ENCODE peak calls at places on chromosomes 6 and 20, in ten cellular contexts. One of them, this sample, is unnamed.

GRCh38 chr20:40961176-40961575 is 67.4 kb upstream of the TOP1 start:
- DNase-seq in GM12891: no peak
- DNase-seq in HepG2: no peak
- DNase-seq in upper lobe of left lung: no peak
- DNase-seq in GM12892: no peak
- DNase-seq in esophagus muscularis mucosa: peak
- DNase-seq in suprapubic skin: no peak
- DNase-seq in prostate gland: no peak
- DNase-seq in stomach: peak
- DNase-seq in GM12878: no peak
- DNase-seq in this sample: peak

GRCh38 chr6:139977887-139978332 is 603.5 kb upstream of the CITED2 start:
- DNase-seq in GM12891: no peak
- DNase-seq in HepG2: peak
- DNase-seq in upper lobe of left lung: no peak
- DNase-seq in GM12892: no peak
- DNase-seq in esophagus muscularis mucosa: no peak
- DNase-seq in suprapubic skin: no peak
- DNase-seq in prostate gland: peak
- DNase-seq in stomach: no peak
- DNase-seq in GM12878: no peak
- DNase-seq in this sample: no peak

GRCh38 chr6:99495466-99495865 is 19.8 kb downstream of the USP45 start:
- DNase-seq in GM12891: no peak
- DNase-seq in HepG2: no peak
- DNase-seq in upper lobe of left lung: no peak
- DNase-seq in GM12892: no peak
- DNase-seq in esophagus muscularis mucosa: no peak
- DNase-seq in suprapubic skin: no peak
- DNase-seq in prostate gland: no peak
- DNase-seq in stomach: no peak
- DNase-seq in GM12878: no peak
- DNase-seq in this sample: no peak

GRCh38 chr6:39553811-39554802 is 171.1 kb downstream of the KIF6 start:
- DNase-seq in GM12891: no peak
- DNase-seq in HepG2: no peak
- DNase-seq in upper lobe of left lung: no peak
- DNase-seq in GM12892: no peak
- DNase-seq in esophagus muscularis mucosa: no peak
- DNase-seq in suprapubic skin: no peak
- DNase-seq in prostate gland: no peak
- DNase-seq in stomach: no peak
- DNase-seq in GM12878: no peak
- DNase-seq in this sample: no peak

GRCh38 chr20:1866834-1867233 is 28.4 kb upstream of the SIRPA start:
- DNase-seq in GM12891: no peak
- DNase-seq in HepG2: peak
- DNase-seq in upper lobe of left lung: no peak
- DNase-seq in GM12892: no peak
- DNase-seq in esophagus muscularis mucosa: no peak
- DNase-seq in suprapubic skin: no peak
- DNase-seq in prostate gland: no peak
- DNase-seq in stomach: no peak
- DNase-seq in GM12878: no peak
- DNase-seq in this sample: no peak

GRCh38 chr20:60066438-60066823 is 108.2 kb downstream of the CDH26 start:
- DNase-seq in GM12891: no peak
- DNase-seq in HepG2: no peak
- DNase-seq in upper lobe of left lung: no peak
- DNase-seq in GM12892: no peak
- DNase-seq in esophagus muscularis mucosa: no peak
- DNase-seq in suprapubic skin: no peak
- DNase-seq in prostate gland: no peak
- DNase-seq in stomach: no peak
- DNase-seq in GM12878: no peak
- DNase-seq in this sample: no peak

GRCh38 chr6:81911446-81911845 is 159.0 kb upstream of the TENT5A start:
- DNase-seq in GM12891: no peak
- DNase-seq in HepG2: no peak
- DNase-seq in upper lobe of left lung: no peak
- DNase-seq in GM12892: no peak
- DNase-seq in esophagus muscularis mucosa: no peak
- DNase-seq in suprapubic skin: no peak
- DNase-seq in prostate gland: no peak
- DNase-seq in stomach: no peak
- DNase-seq in GM12878: no peak
- DNase-seq in this sample: no peak

GRCh38 chr20:48406462-48407235 is 421.1 kb downstream of the PREX1 start:
- DNase-seq in GM12891: no peak
- DNase-seq in HepG2: no peak
- DNase-seq in upper lobe of left lung: no peak
- DNase-seq in GM12892: no peak
- DNase-seq in esophagus muscularis mucosa: no peak
- DNase-seq in suprapubic skin: no peak
- DNase-seq in prostate gland: no peak
- DNase-seq in stomach: no peak
- DNase-seq in GM12878: no peak
- DNase-seq in this sample: no peak

GRCh38 chr20:9903048-9903651 is 64.3 kb upstream of the PAK5 start:
- DNase-seq in GM12891: no peak
- DNase-seq in HepG2: peak
- DNase-seq in upper lobe of left lung: no peak
- DNase-seq in GM12892: no peak
- DNase-seq in esophagus muscularis mucosa: no peak
- DNase-seq in suprapubic skin: no peak
- DNase-seq in prostate gland: no peak
- DNase-seq in stomach: no peak
- DNase-seq in GM12878: no peak
- DNase-seq in this sample: no peak

GRCh38 chr6:158057213-158057987 is 75.7 kb downstream of the SYNJ2 start:
- DNase-seq in GM12891: no peak
- DNase-seq in HepG2: no peak
- DNase-seq in upper lobe of left lung: no peak
- DNase-seq in GM12892: no peak
- DNase-seq in esophagus muscularis mucosa: no peak
- DNase-seq in suprapubic skin: no peak
- DNase-seq in prostate gland: no peak
- DNase-seq in stomach: no peak
- DNase-seq in GM12878: no peak
- DNase-seq in this sample: no peak

GRCh38 chr6:26121141-26122004 is 34.1 kb downstream of the HFE start:
- DNase-seq in GM12891: no peak
- DNase-seq in HepG2: peak
- DNase-seq in upper lobe of left lung: no peak
- DNase-seq in GM12892: no peak
- DNase-seq in esophagus muscularis mucosa: no peak
- DNase-seq in suprapubic skin: no peak
- DNase-seq in prostate gland: no peak
- DNase-seq in stomach: no peak
- DNase-seq in GM12878: no peak
- DNase-seq in this sample: no peak

GRCh38 chr20:32078777-32079176 is 26.7 kb downstream of the HCK start:
- DNase-seq in GM12891: no peak
- DNase-seq in HepG2: no peak
- DNase-seq in upper lobe of left lung: no peak
- DNase-seq in GM12892: no peak
- DNase-seq in esophagus muscularis mucosa: no peak
- DNase-seq in suprapubic skin: no peak
- DNase-seq in prostate gland: no peak
- DNase-seq in stomach: no peak
- DNase-seq in GM12878: no peak
- DNase-seq in this sample: no peak

GRCh38 chr6:117600008-117600743 is 2.1 kb downstream of the GOPC start:
- DNase-seq in GM12891: no peak
- DNase-seq in HepG2: no peak
- DNase-seq in upper lobe of left lung: no peak
- DNase-seq in GM12892: no peak
- DNase-seq in esophagus muscularis mucosa: no peak
- DNase-seq in suprapubic skin: no peak
- DNase-seq in prostate gland: no peak
- DNase-seq in stomach: no peak
- DNase-seq in GM12878: no peak
- DNase-seq in this sample: no peak

GRCh38 chr20:2507875-2508630 is 662 bp downstream of the ZNF343 start:
- DNase-seq in GM12891: peak
- DNase-seq in HepG2: peak
- DNase-seq in upper lobe of left lung: no peak
- DNase-seq in GM12892: no peak
- DNase-seq in esophagus muscularis mucosa: peak
- DNase-seq in suprapubic skin: no peak
- DNase-seq in prostate gland: no peak
- DNase-seq in stomach: peak
- DNase-seq in GM12878: no peak
- DNase-seq in this sample: no peak

GRCh38 chr20:1273366-1273765 is 7.3 kb downstream of the SNPH start:
- DNase-seq in GM12891: no peak
- DNase-seq in HepG2: no peak
- DNase-seq in upper lobe of left lung: no peak
- DNase-seq in GM12892: no peak
- DNase-seq in esophagus muscularis mucosa: peak
- DNase-seq in suprapubic skin: no peak
- DNase-seq in prostate gland: no peak
- DNase-seq in stomach: no peak
- DNase-seq in GM12878: no peak
- DNase-seq in this sample: no peak

GRCh38 chr6:18115356-18115755 is 7.1 kb downstream of the NHLRC1 start:
- DNase-seq in GM12891: no peak
- DNase-seq in HepG2: no peak
- DNase-seq in upper lobe of left lung: no peak
- DNase-seq in GM12892: no peak
- DNase-seq in esophagus muscularis mucosa: no peak
- DNase-seq in suprapubic skin: no peak
- DNase-seq in prostate gland: no peak
- DNase-seq in stomach: no peak
- DNase-seq in GM12878: no peak
- DNase-seq in this sample: no peak

GRCh38 chr6:32074996-32075532 is 34.1 kb downstream of the TNXB start:
- DNase-seq in GM12891: no peak
- DNase-seq in HepG2: no peak
- DNase-seq in upper lobe of left lung: no peak
- DNase-seq in GM12892: no peak
- DNase-seq in esophagus muscularis mucosa: no peak
- DNase-seq in suprapubic skin: no peak
- DNase-seq in prostate gland: no peak
- DNase-seq in stomach: no peak
- DNase-seq in GM12878: no peak
- DNase-seq in this sample: no peak

GRCh38 chr6:53728570-53729194 is 63.1 kb upstream of the KLHL31 start:
- DNase-seq in GM12891: peak
- DNase-seq in HepG2: peak
- DNase-seq in upper lobe of left lung: no peak
- DNase-seq in GM12892: peak
- DNase-seq in esophagus muscularis mucosa: no peak
- DNase-seq in suprapubic skin: no peak
- DNase-seq in prostate gland: peak
- DNase-seq in stomach: peak
- DNase-seq in GM12878: no peak
- DNase-seq in this sample: no peak

GRCh38 chr6:167227984-167228383 is 63.1 kb upstream of the UNC93A start:
- DNase-seq in GM12891: no peak
- DNase-seq in HepG2: no peak
- DNase-seq in upper lobe of left lung: no peak
- DNase-seq in GM12892: no peak
- DNase-seq in esophagus muscularis mucosa: no peak
- DNase-seq in suprapubic skin: no peak
- DNase-seq in prostate gland: no peak
- DNase-seq in stomach: no peak
- DNase-seq in GM12878: no peak
- DNase-seq in this sample: no peak
- TF ChIP-seq POLR2AphosphoS5 in GM12891: no peak
- TF ChIP-seq POLR2AphosphoS5 in HepG2: no peak
- TF ChIP-seq POLR2AphosphoS5 in upper lobe of left lung: no peak
- TF ChIP-seq POLR2AphosphoS5 in GM12892: no peak
- TF ChIP-seq POLR2AphosphoS5 in esophagus muscularis mucosa: no peak
- TF ChIP-seq POLR2AphosphoS5 in suprapubic skin: no peak
- TF ChIP-seq POLR2AphosphoS5 in prostate gland: no peak
- TF ChIP-seq POLR2AphosphoS5 in stomach: no peak
- TF ChIP-seq POLR2AphosphoS5 in GM12878: no peak
- TF ChIP-seq POLR2AphosphoS5 in this sample: no peak

GRCh38 chr6:37784585-37784967 is 35.0 kb upstream of the ZFAND3 start:
- DNase-seq in GM12891: no peak
- DNase-seq in HepG2: no peak
- DNase-seq in upper lobe of left lung: no peak
- DNase-seq in GM12892: no peak
- DNase-seq in esophagus muscularis mucosa: no peak
- DNase-seq in suprapubic skin: no peak
- DNase-seq in prostate gland: no peak
- DNase-seq in stomach: no peak
- DNase-seq in GM12878: no peak
- DNase-seq in this sample: no peak
- TF ChIP-seq POLR2A in GM12891: no peak
- TF ChIP-seq POLR2A in HepG2: no peak
- TF ChIP-seq POLR2A in upper lobe of left lung: no peak
- TF ChIP-seq POLR2A in GM12892: no peak
- TF ChIP-seq POLR2A in esophagus muscularis mucosa: no peak
- TF ChIP-seq POLR2A in suprapubic skin: no peak
- TF ChIP-seq POLR2A in prostate gland: no peak
- TF ChIP-seq POLR2A in stomach: no peak
- TF ChIP-seq POLR2A in GM12878: no peak
- TF ChIP-seq POLR2A in this sample: no peak

DNA sequence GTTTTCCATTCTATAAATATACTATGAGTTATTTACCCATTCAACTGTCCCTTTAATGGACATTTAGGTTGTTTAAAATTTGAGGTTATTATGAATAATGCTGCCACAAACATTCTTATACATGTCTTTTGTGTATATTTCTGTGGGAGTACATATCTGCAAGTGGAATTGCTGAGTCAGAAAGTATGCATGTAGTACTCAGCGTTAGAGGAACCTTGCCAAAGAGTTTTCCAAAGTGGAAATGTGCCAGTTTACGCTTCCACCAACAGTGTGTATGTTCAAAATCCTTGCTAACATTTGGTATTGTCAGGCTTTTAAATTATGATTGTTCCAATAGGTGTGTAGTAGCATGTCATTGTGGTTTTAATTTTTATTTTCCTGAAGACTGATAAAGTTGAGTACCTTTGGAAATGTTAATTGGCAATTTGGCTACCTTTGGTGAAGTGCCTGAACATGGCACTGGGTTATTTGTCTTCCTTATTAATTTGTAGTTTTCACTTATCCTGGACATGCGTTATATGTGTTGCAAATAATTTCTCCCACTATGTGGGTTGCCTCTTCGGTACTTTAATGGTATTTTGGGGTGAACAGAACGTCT is 341.2 kb downstream of the CD83 start:
- DNase-seq in GM12891: no peak
- DNase-seq in HepG2: no peak
- DNase-seq in upper lobe of left lung: no peak
- DNase-seq in GM12892: no peak
- DNase-seq in esophagus muscularis mucosa: no peak
- DNase-seq in suprapubic skin: no peak
- DNase-seq in prostate gland: no peak
- DNase-seq in stomach: peak
- DNase-seq in GM12878: no peak
- DNase-seq in this sample: no peak
- TF ChIP-seq POLR2AphosphoS5 in GM12891: no peak
- TF ChIP-seq POLR2AphosphoS5 in HepG2: no peak
- TF ChIP-seq POLR2AphosphoS5 in upper lobe of left lung: no peak
- TF ChIP-seq POLR2AphosphoS5 in GM12892: no peak
- TF ChIP-seq POLR2AphosphoS5 in esophagus muscularis mucosa: no peak
- TF ChIP-seq POLR2AphosphoS5 in suprapubic skin: no peak
- TF ChIP-seq POLR2AphosphoS5 in prostate gland: no peak
- TF ChIP-seq POLR2AphosphoS5 in stomach: peak
- TF ChIP-seq POLR2AphosphoS5 in GM12878: no peak
- TF ChIP-seq POLR2AphosphoS5 in this sample: no peak

GRCh38 chr6:107114213-107114871 is 973 bp downstream of the BEND3 start:
- DNase-seq in GM12891: peak
- DNase-seq in HepG2: peak
- DNase-seq in upper lobe of left lung: peak
- DNase-seq in GM12892: peak
- DNase-seq in esophagus muscularis mucosa: no peak
- DNase-seq in suprapubic skin: peak
- DNase-seq in prostate gland: peak
- DNase-seq in stomach: peak
- DNase-seq in GM12878: no peak
- DNase-seq in this sample: no peak
- TF ChIP-seq POLR2A in GM12891: no peak
- TF ChIP-seq POLR2A in HepG2: peak
- TF ChIP-seq POLR2A in upper lobe of left lung: no peak
- TF ChIP-seq POLR2A in GM12892: no peak
- TF ChIP-seq POLR2A in esophagus muscularis mucosa: no peak
- TF ChIP-seq POLR2A in suprapubic skin: no peak
- TF ChIP-seq POLR2A in prostate gland: no peak
- TF ChIP-seq POLR2A in stomach: no peak
- TF ChIP-seq POLR2A in GM12878: peak
- TF ChIP-seq POLR2A in this sample: no peak